ENCODE peak calls at places on chromosomes 12 and 14, in eight cellular contexts. C is transverse colon, I is omental fat pad, N is AG10803, D is esophagus squamous epithelium, X is A549, J is mammary epithelial cell, P is suprapubic skin. U is an unnamed sample.

GRCh38 chr12:85575115-85576096 is 260.8 kb downstream of the RASSF9 start:
- DNase-seq in C (peak; percentile 32), I (peak; percentile 25), N (peak; percentile 60), D (no peak), X (peak; percentile 51), J (peak; percentile 47), P (no peak), U (peak; percentile 42)

GRCh38 chr12:57224973-57225679 is 4.4 kb upstream of the SHMT2 start:
- DNase-seq in C (peak; percentile 69), I (no peak), N (no peak), D (no peak), X (no peak), J (no peak), P (no peak), U (peak; percentile 71)

GRCh38 chr12:47813491-47814196 is 6.1 kb downstream of the HDAC7 start:
- DNase-seq in C (peak; percentile 49), I (no peak), N (no peak), D (no peak), X (peak; percentile 58), J (no peak), P (no peak), U (peak; percentile 72)

GRCh38 chr12:128976120-128976519 is 122.8 kb downstream of the GLT1D1 start:
- DNase-seq in C (peak; percentile 65), I (no peak), N (no peak), D (no peak), X (no peak), J (no peak), P (no peak), U (peak; percentile 50)

GRCh38 chr12:5452569-5452968 is 20.7 kb downstream of the NTF3 start:
- DNase-seq in C (no peak), I (no peak), N (no peak), D (no peak), X (no peak), J (no peak), P (no peak), U (no peak)

GRCh38 chr14:23008836-23009235 is 1.1 kb downstream of the C14orf93 start:
- DNase-seq in C (no peak), I (no peak), N (no peak), D (no peak), X (no peak), J (no peak), P (no peak), U (no peak)

GRCh38 chr12:55002355-55002754 is 17.4 kb upstream of the NEUROD4 start:
- DNase-seq in C (no peak), I (no peak), N (no peak), D (no peak), X (no peak), J (no peak), P (no peak), U (no peak)

GRCh38 chr12:27462151-27462694 is 15.7 kb downstream of the SMCO2 start:
- DNase-seq in C (no peak), I (no peak), N (peak; percentile 31), D (no peak), X (no peak), J (peak; percentile 66), P (no peak), U (no peak)

GRCh38 chr12:16165506-16165905 is 112.0 kb downstream of the SLC15A5 start:
- DNase-seq in C (peak; percentile 52), I (no peak), N (peak; percentile 48), D (no peak), X (peak; percentile 16), J (peak; percentile 27), P (no peak), U (no peak)

DNA sequence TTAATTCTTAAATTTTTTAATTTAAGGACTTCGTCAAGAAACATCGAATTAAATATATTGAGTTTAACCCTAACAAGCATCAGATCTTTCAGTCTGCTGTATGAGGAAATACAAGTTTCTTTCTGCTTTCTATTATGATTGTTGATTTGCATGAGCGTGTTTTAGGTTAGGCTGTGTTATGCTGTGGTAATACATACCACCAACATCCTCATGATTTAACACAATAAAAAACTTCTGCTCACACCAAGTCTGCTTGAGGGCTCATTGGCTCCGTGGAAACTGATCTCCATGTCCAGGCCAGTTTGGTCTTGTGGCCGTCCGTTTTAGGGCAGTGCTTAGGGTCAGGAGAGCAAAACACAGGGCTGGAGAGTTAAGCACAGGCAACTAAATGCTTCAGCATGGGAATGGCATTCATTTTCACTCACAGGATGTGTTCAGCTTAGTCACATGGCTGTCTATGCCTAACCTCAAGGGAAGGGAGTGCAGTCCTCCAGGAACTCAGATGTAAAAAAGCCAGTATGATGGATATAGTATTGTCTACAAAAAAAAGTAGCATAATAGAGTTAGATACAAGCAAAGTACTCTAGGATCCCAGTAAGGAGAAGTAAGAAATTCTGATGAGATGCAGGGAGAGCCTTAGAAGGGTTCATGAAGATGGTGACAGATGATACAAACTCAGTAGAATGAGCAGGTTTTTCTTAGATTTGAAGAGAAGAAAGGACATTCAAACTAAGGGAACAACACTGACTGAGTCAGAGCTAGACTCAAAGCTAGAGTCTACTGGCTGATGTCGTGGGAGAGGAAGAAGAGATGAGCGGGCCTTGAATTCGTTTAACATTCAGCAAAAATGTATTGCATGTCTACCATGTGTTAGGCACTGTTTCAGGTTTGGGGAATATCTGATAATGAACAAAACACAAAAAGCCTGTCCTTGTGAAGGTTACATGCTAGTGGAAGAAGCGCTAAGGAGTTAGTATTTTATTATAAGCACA is 16.3 kb downstream of the MARK3 start:
- DNase-seq in C (no peak), I (no peak), N (peak; percentile 82), D (no peak), X (no peak), J (peak; percentile 85), P (no peak), U (peak; percentile 25)
- TF ChIP-seq CTCF in C (no peak), I (no peak), N (no peak), D (no peak), X (no peak), J (no peak), P (no peak), U (no peak)

GRCh38 chr14:78154827-78155226 is 15.3 kb upstream of the NRXN3 start:
- DNase-seq in C (no peak), I (no peak), N (no peak), D (no peak), X (no peak), J (no peak), P (no peak), U (no peak)
- TF ChIP-seq CTCF in C (no peak), I (no peak), N (no peak), D (no peak), X (peak; percentile 37), J (no peak), P (no peak), U (no peak)

GRCh38 chr14:74502236-74503019 is 8.9 kb downstream of the ISCA2 start:
- DNase-seq in C (no peak), I (no peak), N (peak; percentile 35), D (no peak), X (peak; percentile 44), J (peak; percentile 44), P (no peak), U (peak; percentile 66)
- TF ChIP-seq CTCF in C (peak; percentile 35), I (no peak), N (peak; percentile 60), D (peak; percentile 46), X (peak; percentile 60), J (peak; percentile 58), P (peak; percentile 49), U (peak; percentile 56)

GRCh38 chr12:2751686-2752085 is 43.1 kb upstream of the FKBP4 start:
- DNase-seq in C (no peak), I (no peak), N (no peak), D (no peak), X (no peak), J (no peak), P (no peak), U (no peak)

GRCh38 chr12:2754208-2754607 is 40.6 kb upstream of the FKBP4 start:
- DNase-seq in C (no peak), I (no peak), N (no peak), D (no peak), X (no peak), J (no peak), P (no peak), U (no peak)

GRCh38 chr12:2753536-2753935 is 41.2 kb upstream of the FKBP4 start:
- DNase-seq in C (no peak), I (no peak), N (no peak), D (no peak), X (no peak), J (no peak), P (no peak), U (no peak)

GRCh38 chr12:2751230-2751629 is 43.5 kb upstream of the FKBP4 start:
- DNase-seq in C (no peak), I (no peak), N (no peak), D (no peak), X (no peak), J (no peak), P (no peak), U (no peak)

DNA sequence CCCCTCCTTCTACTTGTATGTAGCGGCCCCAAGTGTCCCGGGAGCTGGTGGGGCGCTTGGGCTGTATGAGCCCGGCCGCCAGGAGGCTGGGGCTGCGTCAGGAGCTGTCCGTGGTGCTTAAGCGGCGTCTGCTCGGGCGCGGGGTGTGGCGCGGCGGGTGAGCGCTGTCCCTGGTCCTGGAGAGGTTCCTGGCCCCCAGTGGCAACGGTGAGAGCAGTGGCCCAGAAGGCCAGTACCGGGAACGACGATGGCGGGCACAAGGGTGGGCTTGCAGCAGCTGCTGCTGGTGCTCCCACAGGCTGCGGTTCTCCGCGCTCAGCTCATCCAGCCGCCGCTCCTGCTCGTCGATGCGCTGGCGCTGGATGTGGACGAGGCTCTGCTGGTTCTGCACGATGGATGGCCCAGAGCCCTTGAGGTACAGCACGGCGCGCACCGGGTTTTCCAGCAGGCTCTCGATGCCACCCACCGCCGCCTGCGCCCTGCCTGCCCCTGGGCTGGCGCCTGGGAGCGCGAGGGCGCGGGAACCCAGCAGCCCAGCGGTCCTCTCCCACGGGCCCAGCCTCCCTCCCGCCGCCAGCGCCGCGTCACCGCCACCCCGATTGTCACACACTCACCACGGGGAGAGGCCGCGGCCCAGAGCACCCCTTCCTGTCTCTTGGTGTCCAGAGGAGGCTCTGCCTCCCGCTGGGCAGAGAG is 41.9 kb upstream of the FKBP4 start:
- DNase-seq in C (peak; percentile 74), I (no peak), N (peak; percentile 45), D (peak; percentile 17), X (peak; percentile 25), J (peak; percentile 55), P (no peak), U (peak; percentile 89)
- TF ChIP-seq CTCF in C (no peak), I (no peak), N (no peak), D (no peak), X (no peak), J (no peak), P (no peak), U (no peak)

GRCh38 chr14:29536886-29537511 is 390.6 kb downstream of the PRKD1 start:
- DNase-seq in C (no peak), I (no peak), N (peak; percentile 40), D (no peak), X (no peak), J (no peak), P (no peak), U (no peak)
- TF ChIP-seq CTCF in C (peak; percentile 19), I (no peak), N (peak; percentile 58), D (no peak), X (peak; percentile 62), J (no peak), P (no peak), U (no peak)

DNA sequence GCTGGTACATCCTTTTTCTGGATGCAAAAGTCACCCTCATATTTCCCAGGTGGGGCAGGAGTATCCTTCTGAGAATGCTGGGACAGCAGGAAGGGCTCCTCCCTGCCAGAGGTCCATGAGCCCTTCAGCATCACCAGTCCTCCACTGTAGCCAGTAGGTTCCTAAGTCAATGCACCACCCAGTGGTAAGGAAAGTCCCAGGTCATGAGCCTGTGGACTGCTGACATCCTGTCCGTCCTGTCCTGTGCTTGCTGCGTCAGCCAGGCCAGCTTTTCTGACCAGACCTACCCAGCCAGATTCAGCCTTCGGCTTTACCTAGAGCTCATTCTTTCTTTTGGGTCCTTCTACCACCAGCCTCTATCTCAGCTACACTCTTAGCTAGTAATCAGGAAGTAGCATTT is 23.0 kb upstream of the ACTN1 start:
- DNase-seq in C (peak; percentile 27), I (no peak), N (peak; percentile 18), D (no peak), X (peak; percentile 51), J (peak; percentile 17), P (no peak), U (no peak)
- TF ChIP-seq CTCF in C (peak; percentile 24), I (no peak), N (peak; percentile 31), D (no peak), X (peak; percentile 31), J (no peak), P (no peak), U (no peak)

U was measured in GM13976.